ENCODE peak calls at places on chromosomes 6 and 20, in ten cellular contexts. X is fibroblast of lung, P is T-helper 17 cell, G is fibroblast of mammary gland, U is heart right ventricle, I is DMS153, M is NCI-H1930, L is Right ventricle myocardium inferior, Y is left ventricle myocardium superior, A is H4. E is an unnamed sample.

GRCh38 chr20:25244976-25245375 is 2.9 kb upstream of the PYGB start:
- DNase-seq in A (no peak), G (no peak), L (no peak), P (no peak), M (no peak), Y (no peak), I (no peak), U (no peak), X (no peak), E (no peak)

GRCh38 chr6:26328265-26328844 is 36.6 kb upstream of the BTN3A2 start:
- DNase-seq in X (no peak), U (no peak), M (no peak), Y (no peak), A (no peak), I (no peak), L (no peak), P (no peak), G (no peak), E (no peak)

GRCh38 chr6:142735182-142735581 is 209.8 kb downstream of the HIVEP2 start:
- DNase-seq in U (no peak), A (peak; percentile 15), I (peak; percentile 72), X (peak; percentile 60), M (no peak), Y (no peak), L (no peak), G (peak; percentile 26), P (no peak), E (no peak)

GRCh38 chr6:136969433-136969832 is 47.3 kb downstream of the SLC35D3 start:
- DNase-seq in A (no peak), I (no peak), X (no peak), L (no peak), U (peak; percentile 13), P (no peak), G (no peak), Y (peak; percentile 46), M (peak; percentile 70), E (peak; percentile 26)

GRCh38 chr6:40957616-40958492 is 81.2 kb downstream of the UNC5CL start:
- DNase-seq in G (peak; percentile 69), I (no peak), A (peak; percentile 55), M (no peak), P (no peak), X (peak; percentile 31), U (no peak), L (no peak), Y (no peak), E (no peak)

GRCh38 chr6:14848019-14848418 is 397.9 kb upstream of the JARID2 start:
- DNase-seq in I (no peak), X (peak; percentile 61), G (peak; percentile 70), A (no peak), P (no peak), Y (no peak), U (no peak), L (no peak), M (no peak), E (no peak)

GRCh38 chr20:35252037-35252461 is 25.6 kb downstream of the MMP24 start:
- DNase-seq in I (no peak), M (no peak), A (no peak), L (no peak), U (no peak), P (no peak), X (no peak), Y (no peak), G (no peak), E (no peak)

GRCh38 chr6:144758602-144759001 is 473.5 kb downstream of the UTRN start:
- DNase-seq in G (peak; percentile 47), Y (no peak), P (no peak), L (no peak), U (no peak), I (no peak), M (no peak), X (peak; percentile 18), A (no peak), E (no peak)

GRCh38 chr6:167547328-167547692 is 222.4 kb downstream of the TTLL2 start:
- DNase-seq in L (no peak), X (no peak), G (no peak), Y (no peak), A (no peak), M (no peak), U (no peak), I (no peak), P (no peak), E (no peak)

GRCh38 chr6:156658186-156658585 is 119.0 kb upstream of the ARID1B start:
- DNase-seq in G (peak; percentile 75), I (no peak), M (no peak), X (peak; percentile 89), P (no peak), Y (peak; percentile 41), L (no peak), U (peak; percentile 41), A (peak; percentile 79), E (no peak)

GRCh38 chr6:4102687-4103244 is 23.8 kb upstream of the FAM217A start:
- DNase-seq in L (no peak), U (no peak), G (no peak), A (no peak), Y (no peak), M (no peak), I (no peak), P (no peak), X (no peak), E (no peak)

GRCh38 chr6:130969807-130970491 is 93.1 kb downstream of the EPB41L2 start:
- DNase-seq in X (peak; percentile 85), M (no peak), U (peak; percentile 66), I (no peak), G (peak; percentile 62), A (no peak), P (no peak), Y (peak; percentile 47), L (no peak), E (peak; percentile 36)

GRCh38 chr6:86192123-86192522 is 549.4 kb upstream of the SYNCRIP start:
- DNase-seq in X (peak; percentile 0), A (no peak), U (no peak), M (no peak), P (no peak), L (no peak), Y (no peak), G (peak; percentile 2), I (peak; percentile 13), E (no peak)

GRCh38 chr20:34072778-34073177 is 39.3 kb downstream of the EIF2S2 start:
- DNase-seq in X (no peak), P (no peak), L (no peak), G (no peak), Y (no peak), M (no peak), A (no peak), U (no peak), I (no peak), E (no peak)

GRCh38 chr20:60137657-60138245 is 179.5 kb downstream of the CDH26 start:
- DNase-seq in X (peak; percentile 20), U (no peak), A (no peak), L (no peak), I (peak; percentile 29), M (no peak), Y (no peak), G (peak; percentile 25), P (no peak), E (no peak)

GRCh38 chr6:24980507-24981384 is 45.0 kb upstream of the RIPOR2 start:
- DNase-seq in G (no peak), X (no peak), Y (no peak), I (peak; percentile 86), P (no peak), L (no peak), A (no peak), U (no peak), M (peak; percentile 14), E (no peak)

GRCh38 chr6:158028421-158028820 is 46.8 kb downstream of the SYNJ2 start:
- DNase-seq in Y (peak; percentile 29), M (no peak), L (no peak), P (no peak), U (no peak), G (no peak), X (no peak), I (no peak), A (no peak), E (peak; percentile 19)

GRCh38 chr6:149336529-149336928 is 19.0 kb downstream of the TAB2 start:
- DNase-seq in G (no peak), X (no peak), A (no peak), M (no peak), U (no peak), L (no peak), I (no peak), Y (no peak), P (no peak), E (no peak)

GRCh38 chr20:54115172-54115854 is 44.9 kb upstream of the BCAS1 start:
- DNase-seq in P (no peak), G (peak; percentile 45), U (no peak), Y (no peak), M (no peak), I (no peak), A (no peak), L (peak; percentile 58), X (peak; percentile 77), E (no peak)

GRCh38 chr20:881051-881820 is 34.9 kb downstream of the ANGPT4 start:
- DNase-seq in A (peak; percentile 75), M (no peak), Y (no peak), P (no peak), U (no peak), X (peak; percentile 23), L (no peak), I (no peak), G (peak; percentile 52), E (no peak)

GRCh38 chr20:17641520-17641964 is 40.5 kb downstream of the RRBP1 start:
- DNase-seq in G (no peak), A (no peak), X (no peak), L (peak; percentile 27), U (no peak), I (no peak), M (no peak), Y (peak; percentile 65), P (no peak), E (peak; percentile 16)

GRCh38 chr20:8509809-8510208 is 377.7 kb downstream of the PLCB1 start:
- DNase-seq in P (no peak), X (no peak), A (no peak), L (no peak), Y (no peak), G (peak; percentile 20), I (no peak), M (no peak), U (no peak), E (no peak)

GRCh38 chr6:63529498-63529897 is 42.8 kb upstream of the LOC128125822 start:
- DNase-seq in I (no peak), Y (no peak), A (no peak), U (no peak), G (peak; percentile 75), X (peak; percentile 15), M (no peak), P (no peak), L (no peak), E (no peak)

GRCh38 chr20:53655909-53656652 is 62.4 kb upstream of the ZNF217 start:
- DNase-seq in G (peak; percentile 44), I (no peak), U (no peak), Y (no peak), L (no peak), A (no peak), M (no peak), P (no peak), X (peak; percentile 42), E (no peak)

GRCh38 chr20:25033250-25033940 is 24.5 kb downstream of the ACSS1 start:
- DNase-seq in M (no peak), G (no peak), Y (no peak), L (no peak), I (no peak), U (no peak), P (no peak), A (no peak), X (no peak), E (no peak)

GRCh38 chr20:20463933-20464374 is 96.0 kb downstream of the INSM1 start:
- DNase-seq in X (no peak), I (peak; percentile 49), M (no peak), P (no peak), A (no peak), G (no peak), L (no peak), Y (no peak), U (no peak), E (no peak)

GRCh38 chr6:3697609-3698008 is 53.9 kb downstream of the PXDC1 start:
- DNase-seq in I (no peak), P (no peak), A (no peak), U (no peak), M (no peak), Y (no peak), X (peak; percentile 94), G (peak; percentile 95), L (no peak), E (no peak)

GRCh38 chr6:77876300-77876699 is 223.5 kb downstream of the MEI4 start:
- DNase-seq in G (peak; percentile 1), I (no peak), X (no peak), P (no peak), Y (no peak), U (no peak), L (no peak), A (no peak), M (no peak), E (no peak)